ENCODE peak calls at places on chromosomes 1 and 21, in ten cellular contexts. O is GM10248, Z is OCI-LY7, V is astrocyte of the cerebellum, G is B cell, S is activated B cell treated with CpG ODN at 0.5 μM for 24 hours, X is cardiac muscle cell, P is IMR-90, A is H9, Q is epithelial cell of esophagus. H is an unnamed sample.

GRCh38 chr1:205972081-205972480 is 28.8 kb upstream of the SLC26A9 start:
- DNase-seq in Q (no peak), G (no peak), O (no peak), Z (no peak), S (no peak), X (no peak), V (no peak), P (no peak), A (no peak), H (no peak)

GRCh38 chr1:24052119-24052695 is 59.7 kb downstream of the MYOM3 start:
- DNase-seq in Q (no peak), O (no peak), Z (no peak), X (no peak), A (no peak), P (peak), G (no peak), V (no peak), S (no peak), H (no peak)

GRCh38 chr1:211876849-211877248 is 46.3 kb upstream of the LPGAT1 start:
- DNase-seq in X (no peak), Q (no peak), V (no peak), G (no peak), O (no peak), A (no peak), Z (no peak), P (no peak), S (no peak), H (no peak)

GRCh38 chr1:193914871-193915270 is 728.5 kb upstream of the B3GALT2 start:
- DNase-seq in A (no peak), X (no peak), Q (peak), G (no peak), P (no peak), S (no peak), O (no peak), Z (no peak), V (no peak), H (no peak)

GRCh38 chr1:41433501-41433900 is 51.0 kb downstream of the EDN2 start:
- DNase-seq in Q (no peak), O (no peak), G (no peak), Z (no peak), A (no peak), S (no peak), X (no peak), V (no peak), P (no peak), H (no peak)

GRCh38 chr1:156523801-156524480 is 23.4 kb upstream of the MEF2D start:
- DNase-seq in Z (no peak), S (no peak), A (no peak), G (no peak), V (no peak), X (peak), O (no peak), P (no peak), Q (no peak), H (no peak)

GRCh38 chr1:227314014-227314848 is 4.1 kb downstream of the CDC42BPA start:
- DNase-seq in S (no peak), X (no peak), Q (no peak), G (no peak), O (no peak), V (no peak), Z (no peak), P (no peak), A (no peak), H (no peak)

GRCh38 chr1:109824349-109825115 is 60.8 kb upstream of the EPS8L3 start:
- DNase-seq in G (no peak), A (no peak), Z (no peak), Q (peak), O (peak), P (no peak), V (no peak), S (no peak), X (no peak), H (no peak)

GRCh38 chr21:20045197-20045596 is 953.0 kb upstream of the NCAM2 start:
- DNase-seq in S (no peak), X (no peak), A (no peak), P (no peak), Q (no peak), V (no peak), G (no peak), O (no peak), Z (no peak), H (no peak)

GRCh38 chr1:154669464-154670282 is 61.7 kb upstream of the ADAR start:
- DNase-seq in Z (peak), S (peak), P (peak), V (peak), A (peak), G (peak), O (peak), X (peak), Q (peak), H (peak)

GRCh38 chr21:42437786-42438185 is 34.1 kb downstream of the UBASH3A start:
- DNase-seq in G (no peak), X (peak), A (peak), P (peak), Z (no peak), Q (peak), V (no peak), O (no peak), S (no peak), H (no peak)

GRCh38 chr1:20847619-20848080 is 60.5 kb upstream of the HP1BP3 start:
- DNase-seq in V (peak), P (peak), S (no peak), Z (no peak), Q (peak), O (no peak), X (no peak), A (no peak), G (no peak), H (no peak)

GRCh38 chr1:18535391-18536210 is 54.9 kb downstream of the KLHDC7A start:
- DNase-seq in P (no peak), X (no peak), G (no peak), Q (no peak), Z (no peak), V (no peak), O (no peak), A (peak), S (no peak), H (no peak)

GRCh38 chr1:148362141-148362929 is 120.8 kb downstream of the PPIAL4G start:
- DNase-seq in A (peak), Q (peak), O (no peak), V (no peak), G (peak), X (peak), Z (no peak), S (no peak), P (peak), H (no peak)

GRCh38 chr1:148372731-148373130 is 110.4 kb downstream of the PPIAL4G start:
- DNase-seq in V (no peak), P (peak), S (no peak), O (no peak), X (no peak), Z (no peak), Q (peak), G (no peak), A (no peak), H (no peak)

GRCh38 chr1:148362930-148363810 is 119.9 kb downstream of the PPIAL4G start:
- DNase-seq in P (no peak), O (no peak), A (no peak), S (no peak), G (no peak), Q (peak), X (no peak), V (no peak), Z (no peak), H (no peak)

GRCh38 chr1:148373236-148373935 is 109.7 kb downstream of the PPIAL4G start:
- DNase-seq in P (no peak), G (no peak), Z (no peak), S (no peak), X (no peak), A (no peak), V (no peak), Q (no peak), O (no peak), H (no peak)

DNA sequence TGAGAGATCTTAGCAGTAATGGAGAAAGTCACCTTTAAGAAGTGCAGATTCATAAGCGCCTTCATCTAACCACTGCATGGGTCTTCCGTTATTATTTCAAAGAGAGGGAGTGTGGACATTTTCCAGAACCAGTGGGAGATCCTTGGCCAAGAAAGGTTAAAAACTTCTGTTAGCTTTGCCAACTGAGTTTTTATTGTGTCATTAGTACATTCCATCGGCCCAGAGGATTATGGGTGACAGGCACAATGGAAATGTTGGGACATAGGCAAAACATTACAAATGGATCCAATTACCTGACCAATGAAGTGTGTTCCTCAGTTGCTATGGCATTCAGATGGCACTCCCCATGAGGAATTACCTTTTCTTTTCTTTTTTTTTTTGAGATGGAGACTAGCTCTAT is 115.5 kb downstream of the PPIAL4G start:
- DNase-seq in Z (no peak), P (no peak), S (no peak), G (no peak), X (no peak), A (no peak), V (no peak), Q (no peak), O (no peak), H (no peak)
- TF ChIP-seq CTCF in Z (no peak), P (no peak), S (no peak), G (no peak), X (no peak), A (no peak), V (no peak), Q (no peak), O (no peak), H (no peak)

DNA sequence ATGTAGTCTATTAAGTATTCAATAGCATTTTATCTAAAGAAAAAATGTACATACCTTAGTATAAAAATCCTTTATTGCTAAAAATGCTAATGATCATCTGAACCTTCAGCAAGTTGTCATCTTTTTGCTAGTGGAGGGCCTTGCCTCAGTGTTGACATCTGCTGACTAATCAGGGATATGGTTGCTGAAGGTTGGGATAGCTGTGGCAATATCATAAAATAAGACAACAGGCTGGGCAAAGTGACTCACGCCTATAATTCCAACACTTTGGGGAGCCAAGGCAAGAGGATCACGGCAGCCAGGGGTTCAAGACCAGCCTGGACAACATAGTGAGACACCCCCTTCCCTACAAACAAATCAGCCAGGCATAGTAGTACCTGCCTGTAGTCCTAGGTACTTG is 9.0 kb downstream of the DYNLT5 start:
- DNase-seq in O (no peak), P (peak), G (no peak), A (no peak), Z (no peak), S (no peak), X (no peak), Q (peak), V (no peak), H (no peak)
- TF ChIP-seq CTCF in O (no peak), P (no peak), G (no peak), A (no peak), Z (peak), S (no peak), X (peak), Q (peak), V (no peak), H (no peak)

DNA sequence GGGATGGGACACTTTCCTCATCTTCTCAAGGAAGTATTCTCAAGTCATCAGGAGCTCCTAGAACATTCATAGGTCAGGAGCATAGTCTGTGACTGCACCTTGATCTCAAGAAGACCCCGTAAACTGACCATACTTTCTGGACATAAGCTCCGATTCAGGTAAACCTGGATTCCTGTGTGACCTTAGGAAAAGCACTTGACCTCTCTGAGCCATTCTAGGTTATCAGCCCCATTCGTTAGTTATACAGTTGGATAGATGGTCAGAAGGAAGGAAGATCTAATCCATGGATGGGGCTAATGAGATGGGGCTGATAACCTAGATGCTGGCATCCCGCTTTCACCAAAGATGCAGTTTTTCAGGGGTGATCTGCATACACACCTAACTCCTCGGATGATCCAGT is 114.3 kb downstream of the EPHB2 start:
- DNase-seq in G (no peak), V (no peak), P (no peak), A (no peak), S (no peak), X (no peak), Q (no peak), Z (no peak), O (no peak), H (no peak)
- TF ChIP-seq CTCF in G (no peak), V (no peak), P (no peak), A (no peak), S (no peak), X (no peak), Q (no peak), Z (no peak), O (no peak), H (no peak)

GRCh38 chr1:112265946-112266345 is 130.1 kb upstream of the CTTNBP2NL start:
- DNase-seq in S (no peak), A (no peak), Q (no peak), O (no peak), X (no peak), V (no peak), G (no peak), P (no peak), Z (no peak), H (no peak)

GRCh38 chr1:112262301-112262700 is 133.7 kb upstream of the CTTNBP2NL start:
- DNase-seq in V (no peak), O (no peak), G (no peak), S (no peak), A (no peak), P (no peak), X (no peak), Q (no peak), Z (no peak), H (no peak)

GRCh38 chr1:112264553-112264952 is 131.5 kb upstream of the CTTNBP2NL start:
- DNase-seq in Q (no peak), Z (no peak), V (no peak), S (no peak), X (no peak), P (no peak), G (no peak), O (no peak), A (no peak), H (no peak)

GRCh38 chr1:112264010-112264409 is 132.0 kb upstream of the CTTNBP2NL start:
- DNase-seq in S (no peak), A (no peak), P (no peak), Z (no peak), V (no peak), Q (no peak), X (no peak), G (no peak), O (no peak), H (no peak)

DNA sequence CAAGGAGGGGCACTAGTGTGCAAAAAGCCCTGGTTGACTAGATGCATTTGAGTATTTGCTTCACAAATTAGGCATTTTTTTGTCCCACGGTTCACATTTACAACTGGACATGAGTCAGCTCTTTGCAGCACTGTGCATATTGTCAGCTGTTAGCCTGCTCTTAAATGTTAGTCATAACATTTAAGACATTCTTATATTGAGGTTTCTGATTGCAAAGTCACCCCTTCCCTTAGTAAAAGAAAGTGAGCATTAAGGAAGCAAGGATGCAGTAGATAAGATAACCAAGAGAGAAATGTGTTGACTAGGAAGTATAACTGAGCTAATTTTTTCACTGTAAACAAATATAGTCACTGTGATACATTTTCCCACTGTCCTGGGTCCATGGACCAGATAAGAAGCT is 132.6 kb upstream of the CTTNBP2NL start:
- DNase-seq in X (no peak), Q (peak), Z (no peak), G (no peak), S (no peak), O (no peak), V (no peak), A (no peak), P (peak), H (no peak)
- TF ChIP-seq CTCF in X (no peak), Q (no peak), Z (no peak), G (no peak), S (no peak), O (no peak), V (no peak), A (no peak), P (no peak), H (no peak)

DNA sequence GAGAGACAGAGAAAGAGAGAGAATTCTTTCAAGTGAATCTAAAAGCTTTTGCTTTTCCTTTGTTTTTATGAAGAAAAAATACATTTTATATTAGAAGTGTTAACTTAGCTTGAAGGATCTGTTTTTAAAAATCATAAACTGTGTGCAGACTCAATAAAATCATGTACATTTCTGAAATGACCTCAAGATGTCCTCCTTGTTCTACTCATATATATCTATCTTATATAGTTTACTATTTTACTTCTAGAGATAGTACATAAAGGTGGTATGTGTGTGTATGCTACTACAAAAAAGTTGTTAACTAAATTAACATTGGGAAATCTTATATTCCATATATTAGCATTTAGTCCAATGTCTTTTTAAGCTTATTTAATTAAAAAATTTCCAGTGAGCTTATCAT is 117.6 kb downstream of the PTPRC start:
- DNase-seq in X (no peak), S (no peak), Q (peak), A (no peak), Z (no peak), V (no peak), G (no peak), P (peak), O (no peak), H (no peak)
- TF ChIP-seq CTCF in X (peak), S (no peak), Q (peak), A (no peak), Z (peak), V (no peak), G (peak), P (peak), O (no peak), H (no peak)

GRCh38 chr1:16184557-16185303 is 27.7 kb downstream of the ARHGEF19 start:
- DNase-seq in G (no peak), V (no peak), P (no peak), X (no peak), A (no peak), Q (peak), S (no peak), Z (no peak), O (no peak), H (no peak)
- TF ChIP-seq CTCF in G (no peak), V (no peak), P (no peak), X (no peak), A (no peak), Q (peak), S (no peak), Z (no peak), O (no peak), H (no peak)

GRCh38 chr1:85344256-85344694 is 67.8 kb upstream of the BCL10 start:
- DNase-seq in P (peak), A (peak), Q (peak), G (no peak), O (peak), X (peak), S (no peak), V (no peak), Z (peak), H (no peak)
- TF ChIP-seq CTCF in P (peak), A (peak), Q (peak), G (no peak), O (peak), X (peak), S (no peak), V (peak), Z (peak), H (no peak)